ENCODE peak calls at places on chromosome 16, in five cellular contexts. C is A549, B is cardiac fibroblast, P is breast epithelium, Z is H9. K is an unnamed sample.

GRCh38 chr16:5383737-5384136 is 286.1 kb upstream of the EEF2KMT start:
- DNase-seq in B (no peak), P (no peak), C (no peak), Z (no peak), K (no peak)

GRCh38 chr16:73083271-73083670 is 35.3 kb upstream of the ZFHX3 start:
- DNase-seq in C (no peak), B (no peak), P (no peak), Z (no peak), K (no peak)

GRCh38 chr16:58732545-58733247 is 1.4 kb downstream of the GOT2 start:
- DNase-seq in B (peak; percentile 36), Z (no peak), C (no peak), P (no peak), K (peak; percentile 14)

GRCh38 chr16:88312732-88313131 is 70.0 kb upstream of the ZNF469 start:
- DNase-seq in P (no peak), C (no peak), Z (no peak), B (no peak), K (no peak)

GRCh38 chr16:22109258-22109898 is 17.0 kb downstream of the VWA3A start:
- DNase-seq in C (no peak), Z (no peak), B (no peak), P (no peak), K (no peak)

GRCh38 chr16:15822957-15823356 is 33.9 kb downstream of the MYH11 start:
- DNase-seq in C (no peak), Z (no peak), P (peak; percentile 90), B (no peak), K (no peak)

GRCh38 chr16:56860226-56861020 is 4.6 kb upstream of the SLC12A3 start:
- DNase-seq in Z (no peak), C (no peak), P (no peak), B (no peak), K (no peak)

GRCh38 chr16:19881028-19881427 is 3.6 kb downstream of the GPRC5B start:
- DNase-seq in C (no peak), B (no peak), P (no peak), Z (no peak), K (no peak)

GRCh38 chr16:84950906-84951305 is 60.4 kb downstream of the ZDHHC7 start:
- DNase-seq in B (no peak), P (no peak), Z (peak; percentile 60), C (peak; percentile 51), K (no peak)

DNA sequence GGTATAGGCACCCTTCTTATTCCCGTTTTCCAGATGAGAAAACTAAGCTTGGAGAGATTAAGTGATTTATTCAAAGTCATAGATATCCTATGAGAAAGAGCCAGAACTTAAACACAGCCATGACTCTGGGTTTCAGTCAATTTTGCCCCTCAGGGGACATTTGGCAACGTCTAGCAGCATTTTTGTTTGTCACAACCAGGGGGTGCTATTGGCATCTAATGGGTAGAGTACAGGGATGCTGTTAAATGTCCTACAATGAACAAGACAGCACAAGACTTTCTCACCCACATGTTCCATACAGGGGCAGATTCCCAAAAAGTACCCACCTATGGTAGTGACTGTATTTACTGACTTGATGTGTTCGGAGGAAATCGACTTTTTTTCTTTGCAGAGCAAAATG is 4.8 kb upstream of the SHISA9 start:
- DNase-seq in B (no peak), P (no peak), Z (peak; percentile 50), C (no peak), K (peak; percentile 50)
- TF ChIP-seq CTCF in B (no peak), P (peak; percentile 40), Z (peak; percentile 83), C (peak; percentile 44), K (peak; percentile 81)

DNA sequence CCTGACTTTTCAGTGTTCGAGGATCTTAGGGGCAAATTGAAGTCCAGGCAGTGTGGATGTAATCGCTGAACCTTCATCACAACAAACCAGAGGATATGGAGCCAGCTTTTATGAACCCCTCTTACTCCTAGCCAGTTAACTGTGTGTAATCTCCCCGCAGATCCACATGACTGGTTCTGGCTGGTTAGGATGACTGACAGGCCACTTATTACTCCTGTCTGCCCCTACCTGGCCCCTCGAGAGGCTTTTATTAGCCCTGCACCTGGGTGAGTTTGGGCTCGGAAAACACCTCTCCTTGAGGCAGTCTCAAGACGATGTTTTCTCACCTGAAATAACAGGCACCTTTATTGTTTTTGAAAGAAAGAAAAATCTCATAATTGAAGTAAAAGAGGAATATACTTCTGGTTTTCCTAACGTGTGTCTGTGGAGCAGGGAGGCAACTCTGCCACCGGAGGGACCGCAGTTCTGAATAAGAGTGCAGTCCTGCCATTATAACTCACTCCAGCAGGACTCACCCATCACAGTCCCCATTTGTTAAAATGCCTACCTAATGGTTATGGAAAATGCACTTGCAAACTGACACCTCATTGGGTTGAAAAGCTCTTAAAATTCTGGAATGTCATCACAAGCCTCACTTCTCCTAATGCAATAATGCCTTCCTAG is 291.9 kb upstream of the N4BP1 start:
- DNase-seq in B (no peak), C (no peak), P (no peak), Z (peak; percentile 24), K (no peak)
- TF ChIP-seq CTCF in B (no peak), C (no peak), P (no peak), Z (peak; percentile 55), K (no peak)

DNA sequence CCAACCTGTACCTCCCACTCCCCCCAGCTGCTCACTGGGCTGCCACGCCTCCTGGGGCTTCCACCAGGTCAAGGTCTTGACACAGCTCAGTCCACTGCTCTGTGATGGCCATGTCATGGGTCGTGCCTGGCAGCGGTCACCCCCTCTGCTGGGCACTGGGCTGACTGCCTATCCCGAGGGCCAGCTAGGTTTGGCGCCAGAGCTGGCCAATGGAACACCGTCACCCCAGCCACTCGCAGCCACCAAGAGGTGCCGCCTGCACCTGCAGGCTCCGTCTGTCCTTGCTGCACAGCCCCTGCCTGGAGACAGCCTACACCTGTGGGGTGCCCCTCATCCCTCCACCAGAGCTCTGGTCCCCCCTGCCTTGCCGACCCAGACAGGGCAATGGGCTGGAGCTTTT is 4.5 kb upstream of the RAB40C start:
- DNase-seq in Z (peak; percentile 73), C (no peak), P (no peak), B (no peak), K (no peak)
- TF ChIP-seq CTCF in Z (no peak), C (no peak), P (no peak), B (no peak), K (peak; percentile 17)

DNA sequence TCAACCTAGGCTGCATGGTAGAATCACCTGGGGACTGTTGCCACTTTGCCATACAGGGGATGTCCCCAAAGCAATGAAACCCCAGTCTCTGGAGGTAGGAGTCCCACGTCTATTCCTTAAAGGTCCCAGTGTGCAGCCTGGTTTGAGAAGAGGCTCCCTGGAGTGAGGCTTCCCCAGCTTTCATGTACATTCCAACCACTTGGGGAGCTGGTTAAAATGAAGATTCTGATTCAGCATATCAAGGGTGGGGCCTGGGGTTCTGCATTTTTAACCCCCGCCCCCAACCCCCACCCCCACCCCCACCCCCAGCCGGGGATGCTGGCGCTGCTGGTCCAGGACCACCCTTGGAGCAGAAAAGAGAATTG is 241.2 kb downstream of the FOXL1 start:
- DNase-seq in P (no peak), B (peak; percentile 16), C (no peak), Z (no peak), K (no peak)
- TF ChIP-seq CTCF in P (no peak), B (peak; percentile 30), C (no peak), Z (peak; percentile 49), K (peak; percentile 66)

GRCh38 chr16:83602797-83603735 is 204.7 kb upstream of the HSBP1 start:
- DNase-seq in Z (peak; percentile 25), P (no peak), B (no peak), C (no peak), K (no peak)

GRCh38 chr16:83609178-83609577 is 198.6 kb upstream of the HSBP1 start:
- DNase-seq in P (no peak), C (no peak), B (peak; percentile 23), Z (peak; percentile 1), K (no peak)

GRCh38 chr16:83603981-83604570 is 203.7 kb upstream of the HSBP1 start:
- DNase-seq in C (no peak), B (no peak), Z (peak; percentile 15), P (no peak), K (no peak)

GRCh38 chr16:83606486-83607030 is 201.2 kb upstream of the HSBP1 start:
- DNase-seq in Z (peak; percentile 50), C (peak; percentile 8), B (no peak), P (no peak), K (no peak)
- TF ChIP-seq CTCF in Z (peak; percentile 55), C (no peak), B (no peak), P (no peak), K (no peak)

K was measured in HFFc6.